ENCODE peak calls at places on chromosome X, in four cellular contexts. J is A549, I is upper lobe of left lung, X is Peyer's patch. Q is an unnamed sample.
A peak's percentile ranks its signal among the peaks of the same experiment; 100 is the strongest.

GRCh38 chrX:93673056-93673868 is at the start of gene NAP1L3:
- DNase-seq in J (peak; percentile 23), I (peak; percentile 86), X (peak; percentile 30), Q (peak; percentile 12)

GRCh38 chrX:53071604-53072417 is 10.4 kb upstream of the TSPYL2 start:
- DNase-seq in J (peak; percentile 56), I (peak; percentile 44), X (peak; percentile 83), Q (peak; percentile 77)

GRCh38 chrX:13898084-13898483 is 81.2 kb upstream of the GPM6B start:
- DNase-seq in J (no peak), I (no peak), X (no peak), Q (no peak)

GRCh38 chrX:16836371-16836770 is 33.8 kb downstream of the RBBP7 start:
- DNase-seq in J (peak; percentile 57), I (peak; percentile 34), X (no peak), Q (peak; percentile 10)

GRCh38 chrX:118660085-118660484 is 67.3 kb upstream of the IL13RA1 start:
- DNase-seq in J (no peak), I (no peak), X (no peak), Q (no peak)

GRCh38 chrX:74656079-74656745 is 41.8 kb upstream of the RLIM start:
- DNase-seq in J (no peak), I (no peak), X (no peak), Q (no peak)

GRCh38 chrX:119417376-119417775 is 18.2 kb downstream of the SLC25A43 start:
- DNase-seq in J (no peak), I (no peak), X (no peak), Q (no peak)

GRCh38 chrX:140091276-140091886 is 126.1 kb upstream of the CXorf66 start:
- DNase-seq in J (peak; percentile 1), I (peak; percentile 88), X (no peak), Q (peak; percentile 8)

GRCh38 chrX:121308276-121308805 is 260.9 kb downstream of the GLUD2 start:
- DNase-seq in J (peak; percentile 4), I (no peak), X (no peak), Q (peak; percentile 8)

GRCh38 chrX:133215017-133215416 is 3.1 kb downstream of the TFDP3 start:
- DNase-seq in J (no peak), I (no peak), X (no peak), Q (no peak)

GRCh38 chrX:17456526-17456925 is 81.5 kb downstream of the NHS start:
- DNase-seq in J (no peak), I (no peak), X (no peak), Q (no peak)

GRCh38 chrX:113305496-113305895 is 464.9 kb upstream of the AMOT start:
- DNase-seq in J (no peak), I (no peak), X (no peak), Q (no peak)

GRCh38 chrX:118212817-118213183 is 96.2 kb upstream of the KLHL13 start:
- DNase-seq in J (no peak), I (no peak), X (no peak), Q (no peak)

GRCh38 chrX:114581528-114582263 is 2.2 kb upstream of the HTR2C start:
- DNase-seq in J (no peak), I (peak; percentile 56), X (no peak), Q (no peak)

GRCh38 chrX:13476384-13476783 is 93.0 kb upstream of the EGFL6 start:
- DNase-seq in J (no peak), I (no peak), X (no peak), Q (no peak)

GRCh38 chrX:118724352-118724751 is 3.1 kb upstream of the IL13RA1 start:
- DNase-seq in J (no peak), I (no peak), X (no peak), Q (no peak)

GRCh38 chrX:123976671-123977316 is 15.3 kb downstream of the STAG2 start:
- DNase-seq in J (peak; percentile 41), I (no peak), X (no peak), Q (no peak)

GRCh38 chrX:95629737-95630136 is 1054.9 kb upstream of the DIAPH2 start:
- DNase-seq in J (no peak), I (no peak), X (no peak), Q (no peak)

GRCh38 chrX:40278340-40279090 is 180.8 kb upstream of the BCOR start:
- DNase-seq in J (no peak), I (no peak), X (no peak), Q (no peak)

GRCh38 chrX:13010546-13010945 is 33.9 kb downstream of the FAM9C start:
- DNase-seq in J (no peak), I (no peak), X (no peak), Q (no peak)

GRCh38 chrX:1391370-1391706 is 575 bp downstream of the SLC25A6 start:
- DNase-seq in J (peak; percentile 86), I (no peak), X (no peak), Q (no peak)

GRCh38 chrX:99271641-99272040 is 1138.4 kb downstream of the PCDH19 start:
- DNase-seq in J (no peak), I (no peak), X (no peak), Q (no peak)

GRCh38 chrX:8783100-8784098 is 17.8 kb downstream of the FAM9A start:
- DNase-seq in J (peak; percentile 11), I (peak; percentile 53), X (peak; percentile 21), Q (no peak)

GRCh38 chrX:119236599-119237525 is 777 bp downstream of the PGRMC1 start:
- DNase-seq in J (no peak), I (no peak), X (peak; percentile 16), Q (peak; percentile 50)

GRCh38 chrX:149865390-149865789 is 15.6 kb upstream of the MAGEA8 start:
- DNase-seq in J (no peak), I (no peak), X (no peak), Q (no peak)

GRCh38 chrX:68511255-68511654 is 12.4 kb downstream of the YIPF6 start:
- DNase-seq in J (peak; percentile 7), I (no peak), X (no peak), Q (peak; percentile 18)

GRCh38 chrX:46713672-46714487 is 45.0 kb downstream of the SLC9A7 start:
- DNase-seq in J (no peak), I (no peak), X (no peak), Q (no peak)

GRCh38 chrX:38634665-38635064 is 73.3 kb downstream of the TSPAN7 start:
- DNase-seq in J (no peak), I (no peak), X (no peak), Q (no peak)

GRCh38 chrX:55161581-55161980 is 58.6 kb upstream of the PAGE5 start:
- DNase-seq in J (no peak), I (no peak), X (no peak), Q (no peak)

GRCh38 chrX:100410901-100411801 is 1.1 kb upstream of the PCDH19 start:
- DNase-seq in J (no peak), I (peak; percentile 55), X (no peak), Q (no peak)

GRCh38 chrX:150226223-150226965 is 136.7 kb upstream of the MAMLD1 start:
- DNase-seq in J (no peak), I (no peak), X (no peak), Q (no peak)

GRCh38 chrX:4710618-4711433 is 997.4 kb upstream of the PRKX start:
- DNase-seq in J (no peak), I (no peak), X (no peak), Q (no peak)

GRCh38 chrX:118528089-118528753 is 32.6 kb downstream of the DOCK11 start:
- DNase-seq in J (no peak), I (no peak), X (peak; percentile 59), Q (peak; percentile 21)

DNA sequence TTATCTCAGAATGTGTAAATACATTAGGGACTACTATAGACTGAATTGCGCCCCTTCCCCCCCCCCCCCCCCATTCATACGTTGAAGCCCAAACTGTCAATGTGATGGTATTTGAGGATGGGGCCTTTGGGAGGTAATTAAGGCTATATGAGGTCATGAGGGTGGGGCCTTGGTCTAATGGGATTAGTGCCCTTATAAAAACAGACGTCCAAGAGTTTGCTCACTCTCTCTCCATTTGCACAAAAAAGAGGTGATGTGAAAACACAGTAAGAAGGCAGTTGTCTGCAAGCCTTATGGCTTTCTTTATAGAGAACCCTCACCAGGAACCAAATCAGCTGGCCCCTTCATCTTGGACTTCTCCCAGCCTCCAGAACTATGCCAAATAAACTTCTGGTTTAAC is 15.3 kb downstream of the SPACA5 start:
- DNase-seq in J (no peak), I (no peak), X (no peak), Q (no peak)
- H3K4me3 ChIP-seq in J (peak overlapping the region; percentile 54), I (peak overlapping the region; percentile 58), X (no peak overlapping the region), Q (no peak overlapping the region)

GRCh38 chrX:72080150-72080549 is 51.6 kb downstream of the RTL5 start:
- DNase-seq in J (no peak), I (no peak), X (no peak), Q (no peak)
- TF ChIP-seq POLR2A in J (no peak), I (no peak), X (no peak), Q (no peak)

DNA sequence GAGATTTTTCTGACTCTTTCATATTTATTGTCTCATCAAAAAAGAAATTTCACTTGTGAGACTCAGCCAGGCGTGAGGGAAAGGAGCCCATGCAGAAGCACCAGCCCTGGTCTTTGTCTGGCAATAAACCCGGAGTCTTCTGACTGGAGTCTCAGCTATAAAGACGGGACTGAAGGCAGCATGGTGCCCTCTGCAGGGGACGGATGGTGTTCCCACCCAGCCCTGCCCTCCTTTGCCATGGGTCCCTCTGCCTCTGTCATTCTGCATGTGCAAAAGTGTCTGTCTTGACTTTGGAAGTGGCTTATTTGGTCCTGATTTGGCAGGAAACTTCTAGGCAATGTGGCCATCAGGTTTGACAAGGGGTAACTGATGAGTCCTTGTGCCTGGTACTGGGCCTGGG is 14.3 kb downstream of the ZNF185 start:
- DNase-seq in J (no peak), I (no peak), X (no peak), Q (no peak)
- H3K4me1 ChIP-seq in J (peaks cover 9% of the 10 kb centered on the region), I (no peaks in the 10 kb centered on the region), X (no peaks in the 10 kb centered on the region), Q (no peaks in the 10 kb centered on the region)

DNA sequence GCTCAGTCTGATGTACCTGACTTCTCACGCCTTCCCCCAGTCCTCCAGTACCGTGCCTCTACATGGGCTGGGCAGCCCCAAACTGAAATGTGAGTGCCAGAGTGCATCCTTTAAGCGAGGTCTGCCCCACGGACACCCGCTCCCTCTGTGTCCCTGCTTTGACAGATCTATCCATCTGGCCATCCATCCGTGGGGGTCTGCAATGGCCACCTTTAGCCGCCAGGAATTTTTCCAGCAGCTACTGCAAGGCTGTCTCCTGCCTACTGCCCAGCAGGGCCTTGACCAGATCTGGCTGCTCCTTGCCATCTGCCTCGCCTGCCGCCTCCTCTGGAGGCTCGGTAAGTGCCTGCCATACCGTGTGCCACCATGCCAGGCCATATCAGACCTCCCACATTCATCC is 827 bp downstream of the PORCN start:
- DNase-seq in J (no peak), I (no peak), X (no peak), Q (no peak)
- H3K4me3 ChIP-seq in J (peak overlapping the region; percentile 81), I (peak overlapping the region; percentile 79), X (peak overlapping the region; percentile 63), Q (no peak overlapping the region)

GRCh38 chrX:154546354-154547244 is at the start of gene G6PD:
- DNase-seq in J (peak; percentile 65), I (peak; percentile 97), X (peak; percentile 74), Q (peak; percentile 83)

GRCh38 chrX:154549766-154550165 is 2.3 kb downstream of the IKBKG start:
- DNase-seq in J (no peak), I (no peak), X (no peak), Q (no peak)

GRCh38 chrX:154548028-154548316 is 552 bp downstream of the IKBKG start:
- DNase-seq in J (no peak), I (no peak), X (no peak), Q (no peak)

GRCh38 chrX:154545673-154546274 is 872 bp downstream of the G6PD start:
- DNase-seq in J (no peak), I (no peak), X (no peak), Q (no peak)

GRCh38 chrX:154547245-154548027 is at the start of gene IKBKG:
- DNase-seq in J (peak; percentile 82), I (peak; percentile 97), X (peak; percentile 87), Q (peak; percentile 92)
- TF ChIP-seq POLR2A in J (peak; percentile 16), I (peak; percentile 41), X (peak; percentile 50), Q (peak; percentile 67)